ENCODE peak calls at places on chromosomes 5 and 9, in ten cellular contexts. I is heart left ventricle, Q is gastrocnemius medialis, T is transverse colon, V is ovary, F is prostate gland, P is HepG2, M is suprapubic skin, X is vagina, A is adrenal gland. O is an unnamed sample. For H3K27me3, the result is how much of the 10 kb centered on the place peaks cover.

GRCh38 chr9:24041294-24041693 is 215.3 kb upstream of the ELAVL2 start:
- DNase-seq in I (no peak), Q (no peak), T (no peak), V (no peak), F (no peak), P (no peak), M (no peak), X (no peak), A (no peak), O (no peak)

GRCh38 chr5:174798411-174798930 is 74.1 kb downstream of the MSX2 start:
- DNase-seq in I (no peak), Q (no peak), T (no peak), V (no peak), F (no peak), P (no peak), M (no peak), X (no peak), A (no peak), O (no peak)

GRCh38 chr9:1871486-1872181 is 143.5 kb upstream of the SMARCA2 start:
- DNase-seq in I (no peak), Q (no peak), T (no peak), V (no peak), F (no peak), P (peak), M (no peak), X (no peak), A (no peak), O (no peak)

GRCh38 chr5:493758-494157 is 30.5 kb downstream of the SLC9A3 start:
- DNase-seq in I (no peak), Q (no peak), T (no peak), V (no peak), F (no peak), P (no peak), M (no peak), X (no peak), A (no peak), O (no peak)

GRCh38 chr5:87885727-87886126 is 382.9 kb downstream of the TMEM161B start:
- DNase-seq in I (no peak), Q (no peak), T (no peak), V (no peak), F (no peak), P (no peak), M (no peak), X (no peak), A (no peak), O (no peak)

GRCh38 chr5:68329554-68329953 is 114.0 kb downstream of the PIK3R1 start:
- DNase-seq in I (no peak), Q (no peak), T (no peak), V (no peak), F (no peak), P (no peak), M (no peak), X (no peak), A (no peak), O (no peak)

GRCh38 chr5:65718576-65719310 is 3.2 kb downstream of the SGTB start:
- DNase-seq in I (no peak), Q (no peak), T (no peak), V (no peak), F (no peak), P (no peak), M (no peak), X (no peak), A (no peak), O (no peak)

GRCh38 chr5:169778622-169779596 is 141.8 kb downstream of the DOCK2 start:
- DNase-seq in I (no peak), Q (no peak), T (no peak), V (no peak), F (no peak), P (no peak), M (no peak), X (no peak), A (no peak), O (no peak)

GRCh38 chr5:6556089-6556801 is 76.6 kb downstream of the NSUN2 start:
- DNase-seq in I (no peak), Q (no peak), T (no peak), V (no peak), F (no peak), P (no peak), M (no peak), X (no peak), A (no peak), O (no peak)

GRCh38 chr9:137372693-137373610 is 50.0 kb downstream of the EXD3 start:
- DNase-seq in I (peak), Q (no peak), T (no peak), V (no peak), F (no peak), P (no peak), M (peak), X (no peak), A (no peak), O (no peak)

GRCh38 chr9:77374266-77374665 is 196.9 kb downstream of the VPS13A start:
- DNase-seq in I (no peak), Q (no peak), T (no peak), V (no peak), F (no peak), P (no peak), M (no peak), X (no peak), A (no peak), O (no peak)

GRCh38 chr9:33025572-33026347 is 687 bp downstream of the DNAJA1 start:
- DNase-seq in I (peak), Q (peak), T (peak), V (peak), F (peak), P (peak), M (peak), X (no peak), A (peak), O (peak)

GRCh38 chr5:108345541-108346171 is 36.2 kb downstream of the FBXL17 start:
- DNase-seq in I (no peak), Q (no peak), T (no peak), V (no peak), F (no peak), P (peak), M (no peak), X (no peak), A (no peak), O (no peak)

GRCh38 chr5:33507426-33507825 is 66.7 kb downstream of the TARS1 start:
- DNase-seq in I (no peak), Q (no peak), T (no peak), V (no peak), F (no peak), P (no peak), M (no peak), X (no peak), A (no peak), O (no peak)

GRCh38 chr9:97447030-97447429 is 35.1 kb downstream of the TDRD7 start:
- DNase-seq in I (no peak), Q (no peak), T (no peak), V (no peak), F (no peak), P (no peak), M (no peak), X (no peak), A (no peak), O (no peak)

GRCh38 chr5:170408189-170408588 is 19.0 kb upstream of the KCNMB1 start:
- DNase-seq in I (no peak), Q (no peak), T (no peak), V (no peak), F (no peak), P (no peak), M (no peak), X (no peak), A (no peak), O (no peak)

GRCh38 chr5:177303925-177304391 is 359 bp downstream of the PRELID1 start:
- DNase-seq in I (no peak), Q (no peak), T (no peak), V (no peak), F (no peak), P (no peak), M (no peak), X (no peak), A (no peak), O (peak)

GRCh38 chr5:181171782-181172181 is 24.4 kb downstream of the OR2V2 start:
- DNase-seq in I (no peak), Q (no peak), T (no peak), V (no peak), F (no peak), P (no peak), M (no peak), X (no peak), A (no peak), O (no peak)
- H3K27me3 ChIP-seq in I (half or more), Q (half or more), T (half or more), V (under half), F (under half), P (under half), M (half or more), X (under half), A (half or more), O (under half)

DNA sequence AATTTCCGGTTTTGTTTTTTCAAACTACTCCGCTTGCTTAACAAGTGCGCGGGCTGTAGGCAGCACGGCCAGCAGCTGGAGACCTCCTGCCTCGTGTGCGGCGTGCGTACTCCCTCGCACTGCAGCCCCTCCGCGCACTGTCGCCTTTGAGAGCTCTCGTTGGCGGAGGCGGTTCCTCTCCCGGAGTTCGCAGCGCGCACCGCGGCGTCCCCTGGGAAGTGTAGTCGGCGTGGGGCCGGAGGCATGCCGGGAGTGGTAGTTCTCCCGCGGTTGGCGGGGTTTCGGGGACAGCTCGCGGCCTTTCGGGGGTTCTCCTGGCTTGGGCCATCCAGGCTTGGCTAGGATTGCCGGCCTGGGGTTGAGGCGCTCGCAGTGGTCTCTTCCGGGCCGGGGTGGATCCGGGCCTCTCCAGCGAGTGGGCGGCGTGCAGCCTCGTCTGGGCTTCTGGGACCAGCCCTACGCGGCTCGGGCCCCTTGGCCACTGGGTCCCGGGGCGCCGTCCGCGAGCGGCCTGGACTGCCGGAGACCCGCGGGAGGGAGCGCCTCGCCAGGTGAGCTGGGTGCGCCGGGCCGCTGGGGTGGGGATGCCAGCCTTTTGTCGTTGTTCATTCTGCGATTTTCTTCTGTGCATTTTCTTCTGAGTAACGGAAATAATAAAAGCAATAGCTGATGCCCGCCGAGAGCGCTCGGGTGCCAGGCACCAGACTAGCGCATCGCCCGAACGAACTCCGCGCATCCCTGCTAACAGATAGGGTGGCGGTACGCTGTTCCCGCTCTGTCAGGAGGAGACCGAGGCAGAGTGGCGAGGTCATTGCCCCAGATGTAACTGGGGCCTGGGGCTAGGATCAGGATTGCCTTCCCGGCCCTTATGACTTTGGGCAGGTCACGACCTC is at the start of gene ZNF354C:
- DNase-seq in I (peak), Q (peak), T (peak), V (peak), F (peak), P (no peak), M (peak), X (no peak), A (peak), O (peak)
- TF ChIP-seq POLR2A in I (peak), Q (no peak), T (peak), V (no peak), F (no peak), P (no peak), M (no peak), X (no peak), A (no peak), O (no peak)

DNA sequence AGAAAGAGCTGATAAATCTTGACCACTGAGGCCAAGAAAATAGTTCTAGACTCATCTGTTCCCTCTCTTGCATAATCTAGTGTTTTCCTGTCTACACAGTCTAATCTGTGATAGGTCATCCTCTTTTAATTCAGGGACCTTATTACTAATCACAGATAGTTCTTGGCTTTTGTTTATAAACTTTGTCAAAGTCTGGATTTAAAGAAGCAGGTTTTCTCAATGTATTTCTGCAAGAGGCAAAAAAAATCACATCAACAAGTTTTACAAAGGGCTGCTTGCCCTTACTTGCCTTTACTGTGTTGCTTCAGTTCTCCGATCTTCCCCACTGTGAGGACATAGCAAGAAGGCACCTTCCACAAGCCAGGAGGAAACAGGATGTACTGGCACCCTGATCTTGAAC is 43.9 kb upstream of the MTAP start:
- DNase-seq in I (no peak), Q (no peak), T (no peak), V (no peak), F (no peak), P (no peak), M (no peak), X (no peak), A (no peak), O (no peak)
- H3K27me3 ChIP-seq in I (under half), Q (under half), T (under half), V (under half), F (under half), P (under half), M (under half), X (under half), A (under half), O (under half)

DNA sequence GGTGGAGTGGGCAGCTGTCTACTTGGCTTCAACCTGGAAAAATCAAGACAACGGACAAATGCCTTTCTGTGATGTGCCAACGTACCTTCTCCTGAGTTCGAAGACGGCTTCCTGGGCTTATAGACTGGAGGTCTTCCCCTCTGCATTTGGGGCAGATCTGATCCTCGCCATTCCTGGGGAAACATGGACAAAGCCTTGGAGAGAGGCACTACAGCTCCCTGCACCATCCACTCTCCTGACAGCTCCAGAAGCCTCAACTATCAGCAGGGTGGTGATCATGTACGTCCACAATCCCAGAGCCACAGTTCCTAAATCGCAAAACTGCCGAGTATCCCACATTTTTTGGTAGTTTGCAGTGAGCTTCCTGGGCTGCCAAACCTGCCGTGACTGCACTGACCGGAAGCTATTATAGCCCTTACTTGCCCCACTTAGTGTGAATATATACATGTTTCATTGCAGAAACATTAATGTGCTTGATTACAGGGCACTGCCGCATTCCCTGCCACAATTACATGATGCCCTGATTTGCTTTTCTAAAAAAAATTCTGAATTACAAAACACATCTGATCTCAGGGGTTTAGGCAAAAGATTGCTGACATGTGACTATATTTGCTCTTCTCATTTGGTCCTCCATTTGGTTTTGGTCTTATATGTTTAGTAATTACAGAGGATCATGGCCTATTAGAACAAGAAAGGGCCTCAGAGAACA is 2.8 kb downstream of the TRAF1 start:
- DNase-seq in I (no peak), Q (no peak), T (peak), V (no peak), F (no peak), P (no peak), M (peak), X (no peak), A (no peak), O (no peak)
- TF ChIP-seq POLR2A in I (no peak), Q (no peak), T (no peak), V (no peak), F (no peak), P (no peak), M (no peak), X (no peak), A (no peak), O (no peak)

DNA sequence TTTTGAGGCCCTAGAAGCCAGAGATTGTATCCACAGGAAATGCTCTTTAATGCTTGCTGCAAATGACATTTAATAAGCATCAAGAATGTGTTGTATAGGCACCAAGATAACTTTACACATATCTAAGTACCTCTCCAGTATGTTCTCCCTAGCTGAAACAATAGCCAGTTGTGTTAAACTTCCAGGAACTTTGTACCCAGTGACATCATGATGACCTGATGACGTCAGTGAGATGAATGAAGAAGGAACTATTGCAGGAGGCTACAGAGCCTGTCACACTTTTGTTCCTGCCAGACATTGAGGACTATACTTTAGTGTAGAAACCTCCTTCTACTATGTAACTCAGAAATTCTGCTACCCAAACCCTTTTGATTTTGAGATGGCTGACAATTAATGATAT is 129.8 kb downstream of the CD180 start:
- DNase-seq in I (no peak), Q (no peak), T (no peak), V (no peak), F (no peak), P (peak), M (no peak), X (no peak), A (no peak), O (no peak)
- H3K27me3 ChIP-seq in I (under half), Q (under half), T (under half), V (under half), F (under half), P (under half), M (under half), X (under half), A (under half), O (under half)

DNA sequence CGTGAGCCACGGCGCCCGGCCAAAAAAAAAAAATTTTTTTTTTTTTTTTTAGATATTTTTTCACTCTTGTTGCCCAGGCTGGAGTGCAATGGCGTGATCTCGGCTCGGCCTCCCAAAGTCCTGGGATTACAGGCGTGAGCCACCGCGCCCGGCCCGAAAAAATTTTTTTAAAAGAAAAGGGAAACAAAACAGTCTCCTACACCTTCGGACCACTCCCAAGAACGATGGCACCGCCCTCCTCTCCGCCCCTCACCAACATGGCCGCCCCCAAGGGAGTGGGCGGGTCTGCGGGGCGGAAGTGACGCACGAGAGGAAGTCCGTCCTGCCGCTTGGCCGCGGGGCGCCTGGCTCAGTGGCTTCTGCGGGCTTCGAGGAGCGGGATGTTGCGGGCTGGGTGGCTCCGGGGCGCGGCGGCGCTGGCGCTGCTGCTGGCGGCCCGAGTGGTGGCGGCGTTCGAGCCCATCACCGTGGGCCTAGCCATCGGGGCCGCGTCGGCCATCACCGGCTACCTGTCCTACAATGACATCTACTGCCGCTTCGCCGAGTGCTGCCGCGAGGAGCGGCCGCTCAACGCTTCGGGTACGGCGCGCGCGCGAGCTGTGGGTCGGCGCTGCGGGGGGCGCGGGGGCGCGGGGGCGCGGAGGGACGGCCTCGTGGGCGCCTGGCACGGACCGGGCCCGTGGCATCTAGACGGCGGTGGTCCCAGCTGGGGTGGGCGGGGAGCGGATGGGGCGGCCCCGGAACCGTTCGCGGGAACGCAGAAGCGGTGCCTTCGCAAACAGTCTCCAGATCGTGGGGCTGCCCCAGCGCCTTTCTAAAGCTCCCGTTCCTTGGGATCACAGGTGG is at the start of gene TOR1B:
- DNase-seq in I (peak), Q (peak), T (peak), V (peak), F (peak), P (peak), M (peak), X (no peak), A (peak), O (peak)
- TF ChIP-seq POLR2A in I (peak), Q (peak), T (peak), V (peak), F (peak), P (peak), M (peak), X (no peak), A (peak), O (no peak)

GRCh38 chr9:121652037-121652837 is 803 bp downstream of the DAB2IP start:
- DNase-seq in I (peak), Q (no peak), T (peak), V (peak), F (peak), P (no peak), M (no peak), X (no peak), A (no peak), O (peak)
- H3K27me3 ChIP-seq in I (under half), Q (under half), T (under half), V (under half), F (under half), P (under half), M (under half), X (under half), A (under half), O (under half)

GRCh38 chr5:160260881-160261815 is 31.8 kb downstream of the FABP6 start:
- DNase-seq in I (no peak), Q (no peak), T (peak), V (peak), F (no peak), P (peak), M (no peak), X (no peak), A (peak), O (peak)
- TF ChIP-seq POLR2A in I (no peak), Q (no peak), T (peak), V (no peak), F (no peak), P (no peak), M (no peak), X (no peak), A (no peak), O (no peak)

GRCh38 chr9:109558718-109559151 is 60.6 kb upstream of the PTPN3 start:
- DNase-seq in I (no peak), Q (no peak), T (no peak), V (no peak), F (no peak), P (no peak), M (no peak), X (no peak), A (no peak), O (no peak)

GRCh38 chr9:109556786-109557185 is 58.7 kb upstream of the PTPN3 start:
- DNase-seq in I (no peak), Q (no peak), T (no peak), V (no peak), F (no peak), P (no peak), M (no peak), X (no peak), A (no peak), O (no peak)

GRCh38 chr9:109561137-109561536 is 63.0 kb upstream of the PTPN3 start:
- DNase-seq in I (no peak), Q (no peak), T (no peak), V (no peak), F (no peak), P (no peak), M (no peak), X (no peak), A (no peak), O (no peak)

GRCh38 chr9:109557481-109557880 is 59.4 kb upstream of the PTPN3 start:
- DNase-seq in I (no peak), Q (no peak), T (no peak), V (no peak), F (no peak), P (no peak), M (no peak), X (no peak), A (no peak), O (no peak)

GRCh38 chr9:109560470-109561132 is 62.5 kb upstream of the PTPN3 start:
- DNase-seq in I (no peak), Q (peak), T (no peak), V (no peak), F (no peak), P (peak), M (no peak), X (no peak), A (no peak), O (peak)
- H3K27me3 ChIP-seq in I (under half), Q (under half), T (under half), V (under half), F (under half), P (under half), M (under half), X (under half), A (under half), O (under half)

O was measured in thyroid gland.